ENCODE peak calls at places on chromosome 13, in ten cellular contexts. G is keratinocyte, O is foreskin fibroblast, S is mucosa of descending colon, L is heart right ventricle, X is adrenal gland, K is colonic mucosa, D is thoracic aorta, Y is endothelial cell of umbilical vein, N is fibroblast of mammary gland. Z is an unnamed sample.

GRCh38 chr13:80214521-80214941 is 126.4 kb downstream of the SPRY2 start:
- DNase-seq in Y (no peak), K (no peak), G (no peak), X (no peak), O (peak), S (no peak), L (no peak), D (no peak), N (no peak), Z (no peak)

GRCh38 chr13:37715606-37716015 is 117.0 kb upstream of the POSTN start:
- DNase-seq in X (no peak), K (no peak), S (no peak), N (peak), O (peak), G (no peak), Y (peak), L (no peak), D (no peak), Z (no peak)

GRCh38 chr13:38787550-38787949 is 100.7 kb downstream of the FREM2 start:
- DNase-seq in N (no peak), K (no peak), O (no peak), D (no peak), G (no peak), Y (no peak), L (no peak), S (no peak), X (no peak), Z (no peak)

GRCh38 chr13:80599765-80600164 is 258.8 kb upstream of the SPRY2 start:
- DNase-seq in S (no peak), Y (no peak), K (no peak), N (peak), L (no peak), O (no peak), X (peak), G (no peak), D (no peak), Z (no peak)

GRCh38 chr13:98105929-98106336 is 37.0 kb upstream of the FARP1 start:
- DNase-seq in D (no peak), Y (peak), L (peak), X (no peak), N (no peak), G (no peak), O (peak), S (no peak), K (no peak), Z (no peak)

GRCh38 chr13:47038196-47038595 is 141.3 kb upstream of the HTR2A start:
- DNase-seq in Y (no peak), G (no peak), S (no peak), N (peak), O (peak), X (no peak), D (no peak), K (no peak), L (no peak), Z (no peak)

GRCh38 chr13:112962396-112962795 is 6.6 kb upstream of the MCF2L start:
- DNase-seq in D (no peak), L (no peak), X (no peak), N (no peak), K (no peak), S (peak), G (no peak), O (no peak), Y (no peak), Z (no peak)

GRCh38 chr13:111210488-111210887 is 95.4 kb downstream of the ARHGEF7 start:
- DNase-seq in N (peak), Y (peak), L (no peak), G (no peak), S (no peak), K (no peak), D (no peak), X (no peak), O (peak), Z (no peak)

GRCh38 chr13:35631666-35632065 is 155.2 kb upstream of the MAB21L1 start:
- DNase-seq in S (no peak), N (no peak), Y (no peak), D (no peak), K (no peak), X (no peak), L (no peak), O (no peak), G (no peak), Z (no peak)

DNA sequence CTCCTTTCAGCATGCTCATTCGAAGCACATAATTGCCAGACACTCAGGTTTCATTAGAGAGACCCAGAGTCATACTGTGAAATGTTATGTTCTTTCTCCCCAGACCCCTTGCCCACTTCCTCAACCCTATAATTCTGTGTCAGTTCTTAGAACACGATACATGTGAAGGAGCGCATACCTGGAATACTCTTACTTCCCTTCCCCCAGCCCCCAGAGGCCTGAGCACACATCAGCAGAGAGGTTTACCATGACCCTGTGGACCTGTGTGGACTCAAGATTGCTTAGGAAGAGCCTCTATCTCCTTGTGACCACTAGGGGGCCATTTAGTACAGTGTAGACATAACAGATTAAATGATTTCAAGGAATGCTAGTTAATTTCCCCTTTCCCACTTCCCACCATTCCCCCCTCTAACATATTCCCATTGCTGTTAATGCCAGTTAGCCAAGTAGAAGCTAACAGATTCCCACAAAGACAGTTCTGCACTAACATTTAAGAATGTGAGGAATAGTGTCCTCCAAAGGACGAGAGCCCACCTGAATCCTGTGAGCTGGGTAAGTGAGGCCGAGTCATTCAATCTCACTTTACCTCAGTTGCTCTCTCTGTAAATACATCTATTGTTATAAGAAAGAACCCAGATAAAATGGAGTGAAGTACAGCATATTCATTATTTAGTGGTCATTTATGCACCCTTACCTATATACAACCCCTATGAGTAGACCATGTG is 154.2 kb upstream of the MAB21L1 start:
- DNase-seq in G (no peak), K (no peak), L (peak), S (no peak), D (no peak), O (peak), X (peak), N (peak), Y (peak), Z (no peak)
- TF ChIP-seq CTCF in G (peak), K (peak), L (peak), S (peak), D (peak), O (peak), X (peak), N (peak), Y (peak), Z (peak)

DNA sequence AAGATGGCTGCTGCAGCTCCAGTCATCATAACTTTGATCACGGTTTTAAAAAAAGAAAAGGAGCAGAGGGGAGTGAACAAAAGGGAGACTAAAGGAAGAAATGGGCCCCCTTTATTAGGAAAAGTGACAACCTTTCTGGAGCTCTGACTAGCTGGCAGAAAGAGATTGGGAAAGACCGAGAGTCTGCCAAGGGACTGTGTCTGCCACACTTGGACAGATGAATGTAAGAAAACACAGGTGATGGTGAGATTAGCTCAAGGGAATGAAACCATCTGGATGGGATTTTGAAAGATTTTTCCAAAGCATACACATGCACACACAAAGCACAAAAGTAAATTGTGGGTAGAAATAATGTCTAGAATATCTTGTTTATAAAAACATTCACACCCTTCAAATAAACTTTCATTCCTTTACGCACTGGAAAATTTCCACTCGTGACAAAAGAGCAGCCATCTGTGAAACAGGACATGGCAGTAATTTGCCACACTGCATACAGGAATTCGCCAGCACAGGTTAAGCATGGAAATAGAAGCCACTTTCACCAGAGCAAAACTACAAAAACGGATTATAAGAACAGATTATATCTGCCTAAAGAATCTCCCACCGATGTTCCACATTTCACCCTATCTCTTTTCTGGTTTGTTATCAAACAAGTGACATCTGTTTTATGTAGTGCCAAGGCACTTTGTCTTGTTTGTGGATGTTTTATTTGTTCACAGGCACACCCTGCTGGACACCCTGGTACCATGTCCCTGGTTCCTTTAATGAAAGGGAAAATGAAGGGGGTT is 819.5 kb downstream of the DIAPH3 start:
- DNase-seq in K (no peak), Y (no peak), G (no peak), O (no peak), X (no peak), L (no peak), D (no peak), S (no peak), N (no peak), Z (no peak)
- TF ChIP-seq CTCF in K (no peak), Y (no peak), G (no peak), O (no peak), X (no peak), L (peak), D (no peak), S (no peak), N (no peak), Z (no peak)

DNA sequence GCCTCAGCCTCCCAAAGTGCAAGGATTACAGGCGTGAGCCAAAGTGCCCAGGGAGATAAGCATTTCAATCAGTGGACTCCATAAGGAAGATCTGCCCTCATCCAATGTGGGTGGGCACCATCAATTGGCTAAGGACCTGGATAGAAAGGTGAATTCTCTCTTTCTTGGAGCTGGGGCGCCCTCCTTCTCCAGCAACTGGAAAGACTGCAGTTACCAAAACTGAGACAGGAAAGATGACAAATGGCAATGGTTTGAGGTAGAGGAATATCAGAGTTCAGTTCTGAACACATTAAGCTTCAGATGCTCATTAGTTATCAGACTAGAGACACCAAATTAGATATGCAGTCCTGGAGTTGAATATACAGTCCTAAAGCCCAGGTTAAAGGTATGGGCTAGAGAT is 10.5 kb upstream of the ELF1 start:
- DNase-seq in D (no peak), O (no peak), X (no peak), Y (no peak), N (no peak), G (no peak), S (no peak), K (no peak), L (no peak), Z (no peak)
- TF ChIP-seq CTCF in D (no peak), O (no peak), X (no peak), Y (no peak), N (no peak), G (no peak), S (no peak), K (no peak), L (peak), Z (peak)

GRCh38 chr13:23950736-23951510 is 53.6 kb upstream of the C1QTNF9B start:
- DNase-seq in O (no peak), D (no peak), G (no peak), X (no peak), N (no peak), L (no peak), Y (no peak), K (no peak), S (no peak), Z (no peak)
- TF ChIP-seq CTCF in O (no peak), D (no peak), G (no peak), X (no peak), N (no peak), L (no peak), Y (no peak), K (no peak), S (no peak), Z (no peak)

DNA sequence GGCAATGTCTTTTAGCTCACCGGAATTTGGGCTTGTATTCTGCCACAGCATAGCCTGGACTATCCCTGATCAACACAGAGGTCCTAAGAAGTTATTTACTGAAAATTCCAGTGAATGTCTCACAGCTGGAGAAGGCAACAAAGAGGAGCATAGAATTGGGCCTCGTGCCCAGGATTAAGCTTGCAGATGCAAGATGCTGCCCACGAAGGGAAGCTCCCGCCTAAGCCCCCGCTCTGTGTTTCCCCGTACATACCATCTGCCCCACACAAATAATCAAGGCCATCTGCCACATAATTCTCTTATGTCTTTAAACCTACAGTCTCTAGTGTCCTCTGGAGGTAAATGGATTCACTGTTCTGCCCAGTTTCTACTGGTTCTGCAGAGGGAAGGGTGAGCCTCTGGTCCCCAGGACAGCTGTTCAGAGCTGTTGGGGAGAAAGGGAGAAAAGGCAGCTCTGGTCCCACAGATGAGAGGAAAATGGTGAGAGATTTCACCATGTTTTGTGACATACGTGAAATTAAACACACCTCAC is 7.4 kb upstream of the TPP2 start:
- DNase-seq in L (no peak), G (no peak), O (peak), Y (no peak), K (no peak), D (no peak), X (no peak), N (no peak), S (no peak), Z (no peak)
- TF ChIP-seq CTCF in L (no peak), G (no peak), O (no peak), Y (no peak), K (no peak), D (no peak), X (no peak), N (no peak), S (no peak), Z (no peak)

GRCh38 chr13:53338760-53339159 is 310.1 kb downstream of the OLFM4 start:
- DNase-seq in D (no peak), K (no peak), Y (no peak), X (no peak), L (no peak), O (no peak), N (no peak), G (no peak), S (no peak), Z (no peak)

GRCh38 chr13:53340505-53341143 is 312.0 kb downstream of the OLFM4 start:
- DNase-seq in N (no peak), Y (no peak), X (no peak), O (no peak), L (no peak), D (no peak), K (no peak), S (no peak), G (no peak), Z (no peak)

GRCh38 chr13:53343345-53343744 is 314.7 kb downstream of the OLFM4 start:
- DNase-seq in D (no peak), N (no peak), L (no peak), K (no peak), O (no peak), G (no peak), X (no peak), Y (no peak), S (no peak), Z (no peak)

GRCh38 chr13:53341144-53341510 is 312.5 kb downstream of the OLFM4 start:
- DNase-seq in N (no peak), S (no peak), L (no peak), D (no peak), Y (no peak), K (no peak), G (no peak), X (no peak), O (no peak), Z (no peak)

DNA sequence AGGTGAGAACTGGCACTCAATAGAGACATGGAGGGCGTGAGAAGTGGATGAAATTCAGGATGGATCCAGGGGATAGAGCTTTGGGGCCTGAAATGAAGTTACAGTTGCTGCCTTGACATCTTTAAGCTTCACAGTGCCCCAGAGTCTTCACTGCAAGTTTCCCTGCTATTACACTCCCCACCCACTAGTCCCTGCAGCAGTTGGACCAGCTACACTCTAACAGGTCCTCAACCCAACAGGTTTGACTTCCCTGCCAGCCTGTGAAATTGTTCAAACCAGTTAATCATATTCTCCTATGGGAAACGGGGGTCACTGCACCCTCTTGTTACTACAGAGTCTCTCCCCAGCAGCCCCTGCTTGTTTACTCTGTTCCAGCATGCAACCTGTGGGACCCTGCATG is 314.0 kb downstream of the OLFM4 start:
- DNase-seq in Y (no peak), X (no peak), N (no peak), K (no peak), S (no peak), D (no peak), L (no peak), G (no peak), O (no peak), Z (no peak)
- TF ChIP-seq CTCF in Y (no peak), X (no peak), N (no peak), K (no peak), S (no peak), D (no peak), L (no peak), G (no peak), O (no peak), Z (no peak)

Z was measured in CD4-positive, alpha-beta T cell.